ENCODE peak calls at places on chromosomes 3 and 15, in nine cellular contexts. T is GM20000; B is uterus; F is B cell; A is activated T-helper 9 cell treated with anti-CD3 and anti-CD28 coated beads, Interleukin-2, amount 50 U/mL, for 16 hours; J is head of caudate nucleus; L is NCI-H774; V is progenitor cell of endocrine pancreas; N is activated B cell treated with CpG ODN at 0.5 μM for 24 hours. U is an unnamed sample.

GRCh38 chr15:85859671-85860070 is 64.9 kb upstream of the KLHL25 start:
- DNase-seq in N (no peak), A (no peak), T (no peak), L (no peak), B (no peak), J (no peak), V (no peak), F (no peak), U (no peak)

GRCh38 chr3:188950832-188951489 is 220.8 kb upstream of the TPRG1 start:
- DNase-seq in V (no peak), B (peak; percentile 74), A (no peak), L (no peak), N (no peak), F (no peak), J (peak; percentile 49), T (no peak), U (no peak)

GRCh38 chr15:66743703-66744536 is 41.9 kb downstream of the SMAD6 start:
- DNase-seq in J (no peak), T (no peak), L (no peak), B (no peak), V (no peak), A (no peak), N (no peak), F (no peak), U (no peak)

GRCh38 chr3:137764001-137764433 is at the start of gene SOX14:
- DNase-seq in T (peak; percentile 19), B (no peak), J (no peak), V (no peak), F (no peak), A (no peak), L (no peak), N (no peak), U (no peak)

GRCh38 chr15:90885432-90886290 is 1.4 kb downstream of the FES start:
- DNase-seq in T (peak; percentile 84), B (peak; percentile 81), V (peak; percentile 76), J (no peak), F (peak; percentile 84), N (peak; percentile 78), L (peak; percentile 17), A (peak; percentile 70), U (no peak)

GRCh38 chr15:99324082-99324620 is 72.9 kb downstream of the LRRC28 start:
- DNase-seq in V (no peak), N (no peak), F (no peak), B (no peak), T (peak; percentile 14), A (no peak), J (no peak), L (no peak), U (no peak)

GRCh38 chr3:194688207-194688711 is 2.6 kb downstream of the FAM43A start:
- DNase-seq in L (peak; percentile 26), N (no peak), B (no peak), V (no peak), J (peak; percentile 12), T (peak; percentile 80), A (no peak), F (peak; percentile 85), U (no peak)

GRCh38 chr3:36763850-36764703 is at the start of gene DCLK3:
- DNase-seq in T (peak; percentile 28), L (no peak), V (peak; percentile 24), N (no peak), F (no peak), A (no peak), J (peak; percentile 84), B (no peak), U (no peak)

GRCh38 chr15:28103402-28103801 is 4.3 kb upstream of the OCA2 start:
- DNase-seq in A (no peak), N (no peak), V (no peak), L (no peak), T (no peak), F (no peak), B (no peak), J (no peak), U (no peak)

GRCh38 chr3:23671901-23672589 is 133.7 kb upstream of the UBE2E1 start:
- DNase-seq in J (no peak), B (peak; percentile 30), V (no peak), L (no peak), N (peak; percentile 22), T (no peak), A (no peak), F (no peak), U (no peak)

GRCh38 chr3:49930241-49930690 is 655 bp upstream of the MON1A start:
- DNase-seq in A (no peak), B (no peak), N (no peak), F (no peak), V (no peak), T (no peak), L (no peak), J (no peak), U (no peak)

GRCh38 chr3:97108136-97108535 is 293.7 kb downstream of the EPHA6 start:
- DNase-seq in L (no peak), F (no peak), A (no peak), J (no peak), B (no peak), T (no peak), V (no peak), N (no peak), U (no peak)

GRCh38 chr3:128217702-128218475 is 64.6 kb downstream of the EEFSEC start:
- DNase-seq in V (no peak), A (no peak), L (no peak), F (no peak), J (no peak), B (no peak), N (no peak), T (peak; percentile 33), U (no peak)

GRCh38 chr3:72678892-72679291 is 169.4 kb downstream of the SHQ1 start:
- DNase-seq in N (no peak), T (no peak), V (no peak), L (no peak), J (no peak), A (no peak), F (no peak), B (no peak), U (no peak)

GRCh38 chr3:30966896-30967295 is 72.4 kb upstream of the GADL1 start:
- DNase-seq in J (no peak), L (no peak), F (no peak), T (no peak), N (no peak), V (no peak), B (no peak), A (no peak), U (no peak)

GRCh38 chr15:47750030-47750739 is 32.9 kb downstream of the SEMA6D start:
- DNase-seq in V (no peak), N (no peak), T (no peak), B (no peak), F (no peak), L (no peak), J (peak; percentile 35), A (no peak), U (no peak)